ENCODE peak calls at places on chromosome 13, in seven cellular contexts. Y is NCI-H510A treated with DMSO at 0.1 percent for 48 hours; E is activated CD4-positive, alpha-beta memory T cell treated with anti-CD3 and anti-CD28 coated beads, Interleukin-2, amount 10 ng/mL, durations not matched to agents 7 days and 5 days; N is adipocyte; G is non-pigmented ciliary epithelial cell; W is HFF-Myc; Q is stimulated activated CD8-positive, alpha-beta memory T cell treated with anti-CD3 and anti-CD28 coated beads, Interleukin-4, amount 100 ng/mL, for 24 hours. B is an unnamed sample.

GRCh38 chr13:20721454-20722357 is 18.2 kb downstream of the IL17D start:
- DNase-seq in Y (peak), E (no peak), N (peak), G (no peak), W (no peak), Q (no peak), B (no peak)

GRCh38 chr13:78032132-78032531 is 113.5 kb upstream of the EDNRB start:
- DNase-seq in Y (no peak), E (no peak), N (no peak), G (no peak), W (no peak), Q (no peak), B (no peak)

GRCh38 chr13:94947392-94947791 is 235.0 kb upstream of the SOX21 start:
- DNase-seq in Y (no peak), E (no peak), N (no peak), G (no peak), W (no peak), Q (no peak), B (no peak)

GRCh38 chr13:100528353-100528752 is 60.2 kb downstream of the GGACT start:
- DNase-seq in Y (no peak), E (no peak), N (no peak), G (no peak), W (no peak), Q (no peak), B (no peak)

GRCh38 chr13:35349673-35350278 is 126.7 kb downstream of the MAB21L1 start:
- DNase-seq in Y (no peak), E (no peak), N (no peak), G (no peak), W (no peak), Q (no peak), B (no peak)

GRCh38 chr13:73369095-73369494 is 310.3 kb downstream of the KLF5 start:
- DNase-seq in Y (no peak), E (no peak), N (no peak), G (no peak), W (no peak), Q (no peak), B (no peak)

GRCh38 chr13:102847272-102848234 is 1.7 kb downstream of the ERCC5 start:
- DNase-seq in Y (peak), E (no peak), N (peak), G (no peak), W (no peak), Q (no peak), B (no peak)

GRCh38 chr13:29909975-29910674 is 59.7 kb upstream of the UBL3 start:
- DNase-seq in Y (no peak), E (no peak), N (peak), G (no peak), W (no peak), Q (no peak), B (no peak)

GRCh38 chr13:100209857-100210580 is 121.1 kb downstream of the PCCA start:
- DNase-seq in Y (no peak), E (no peak), N (peak), G (no peak), W (peak), Q (no peak), B (no peak)

GRCh38 chr13:32016631-32017030 is 14.9 kb upstream of the FRY start:
- DNase-seq in Y (no peak), E (no peak), N (no peak), G (no peak), W (no peak), Q (no peak), B (no peak)

GRCh38 chr13:98556968-98557591 is 19.8 kb downstream of the STK24 start:
- DNase-seq in Y (no peak), E (no peak), N (no peak), G (no peak), W (no peak), Q (no peak), B (no peak)

GRCh38 chr13:110232146-110232545 is 74.8 kb downstream of the COL4A1 start:
- DNase-seq in Y (no peak), E (no peak), N (no peak), G (no peak), W (no peak), Q (no peak), B (no peak)

GRCh38 chr13:32206097-32206740 is 108.9 kb downstream of the ZAR1L start:
- DNase-seq in Y (peak), E (no peak), N (no peak), G (no peak), W (no peak), Q (no peak), B (no peak)

GRCh38 chr13:31908696-31909386 is 122.7 kb upstream of the FRY start:
- DNase-seq in Y (no peak), E (no peak), N (peak), G (no peak), W (no peak), Q (no peak), B (no peak)

GRCh38 chr13:102978168-102978567 is 88.0 kb downstream of the SLC10A2 start:
- DNase-seq in Y (no peak), E (no peak), N (peak), G (no peak), W (no peak), Q (no peak), B (no peak)

GRCh38 chr13:35768126-35768525 is 291.6 kb upstream of the MAB21L1 start:
- DNase-seq in Y (no peak), E (no peak), N (no peak), G (no peak), W (no peak), Q (no peak), B (no peak)

GRCh38 chr13:22162889-22163288 is 492.0 kb downstream of the FGF9 start:
- DNase-seq in Y (no peak), E (no peak), N (no peak), G (no peak), W (no peak), Q (no peak), B (no peak)

GRCh38 chr13:112733112-112733511 is 43.3 kb downstream of the ATP11A start:
- DNase-seq in Y (peak), E (no peak), N (no peak), G (no peak), W (no peak), Q (no peak), B (no peak)

GRCh38 chr13:36000028-36000427 is 131.2 kb downstream of the DCLK1 start:
- DNase-seq in Y (no peak), E (no peak), N (no peak), G (no peak), W (no peak), Q (no peak), B (no peak)

GRCh38 chr13:97307882-97308624 is 85.9 kb downstream of the MBNL2 start:
- DNase-seq in Y (no peak), E (no peak), N (peak), G (no peak), W (no peak), Q (no peak), B (no peak)

GRCh38 chr13:96946709-96947311 is 47.5 kb downstream of the OXGR1 start:
- DNase-seq in Y (no peak), E (no peak), N (no peak), G (no peak), W (no peak), Q (no peak), B (no peak)

GRCh38 chr13:26743971-26744370 is 16.6 kb downstream of the GPR12 start:
- DNase-seq in Y (no peak), E (no peak), N (no peak), G (no peak), W (no peak), Q (no peak), B (no peak)